ENCODE peak calls at places on chromosomes 5 and 9, in four cellular contexts. P, E, T and N are unnamed samples.

GRCh38 chr5:68215888-68216736 is 556 bp downstream of the PIK3R1 start:
- DNase-seq in T (peak), E (peak), P (no peak), N (peak)

GRCh38 chr9:6870650-6871477 is 113.1 kb downstream of the KDM4C start:
- DNase-seq in P (no peak), T (peak), E (no peak), N (no peak)

GRCh38 chr5:175749591-175749990 is 91.7 kb downstream of the HRH2 start:
- DNase-seq in T (no peak), P (no peak), E (no peak), N (no peak)

GRCh38 chr5:82332889-82333619 is 54.9 kb upstream of the RPS23 start:
- DNase-seq in E (no peak), P (no peak), T (no peak), N (no peak)

GRCh38 chr5:97534166-97534565 is 351.1 kb upstream of the RIOK2 start:
- DNase-seq in E (peak), T (peak), P (no peak), N (peak)

GRCh38 chr5:53479045-53479655 is 1.3 kb upstream of the FST start:
- DNase-seq in P (no peak), T (peak), E (no peak), N (no peak)

GRCh38 chr9:87276327-87276841 is 221.3 kb upstream of the DAPK1 start:
- DNase-seq in E (no peak), P (peak), T (no peak), N (no peak)

GRCh38 chr5:83322273-83322924 is 149.1 kb upstream of the VCAN start:
- DNase-seq in E (no peak), P (no peak), T (no peak), N (no peak)

GRCh38 chr9:111926421-111926875 is 29.8 kb downstream of the UGCG start:
- DNase-seq in P (peak), T (no peak), E (no peak), N (no peak)

GRCh38 chr5:126778675-126779403 is 1.9 kb downstream of the LMNB1 start:
- DNase-seq in T (no peak), E (no peak), P (no peak), N (no peak)

GRCh38 chr5:177403826-177404640 is 3.6 kb upstream of the PFN3 start:
- DNase-seq in E (peak), T (no peak), P (no peak), N (peak)

GRCh38 chr9:127154003-127154389 is 31.6 kb upstream of the ANGPTL2 start:
- DNase-seq in P (no peak), T (no peak), E (no peak), N (no peak)

GRCh38 chr5:7261049-7261448 is 134.9 kb upstream of the ADCY2 start:
- DNase-seq in E (peak), P (no peak), T (peak), N (peak)

GRCh38 chr9:125544988-125545651 is 161.9 kb downstream of the MAPKAP1 start:
- DNase-seq in P (no peak), E (no peak), T (no peak), N (no peak)

GRCh38 chr5:173281910-173282309 is 46.3 kb downstream of the STC2 start:
- DNase-seq in E (no peak), T (no peak), P (no peak), N (peak)

GRCh38 chr9:109584205-109584604 is 86.1 kb upstream of the PTPN3 start:
- DNase-seq in P (no peak), T (no peak), E (no peak), N (no peak)

GRCh38 chr5:109062669-109063068 is 315.0 kb downstream of the FER start:
- DNase-seq in T (no peak), P (no peak), E (no peak), N (no peak)

GRCh38 chr9:4320021-4320420 is 20.2 kb upstream of the GLIS3 start:
- DNase-seq in P (no peak), T (no peak), E (no peak), N (no peak)

GRCh38 chr5:56649569-56649968 is 165.8 kb upstream of the MAP3K1 start:
- DNase-seq in E (no peak), T (no peak), P (no peak), N (no peak)

GRCh38 chr5:109701252-109701651 is 11.5 kb downstream of the MAN2A1 start:
- DNase-seq in T (no peak), P (no peak), E (no peak), N (no peak)

GRCh38 chr5:1751026-1751863 is 48.4 kb downstream of the MRPL36 start:
- DNase-seq in E (no peak), T (no peak), P (no peak), N (no peak)

GRCh38 chr5:93583799-93584530 is 943 bp downstream of the NR2F1 start:
- DNase-seq in E (no peak), T (peak), P (no peak), N (no peak)

GRCh38 chr5:76475358-76475757 is 72.3 kb downstream of the IQGAP2 start:
- DNase-seq in P (no peak), T (no peak), E (no peak), N (no peak)

GRCh38 chr9:127598839-127599549 is 13.1 kb upstream of the STXBP1 start:
- DNase-seq in T (no peak), E (no peak), P (no peak), N (no peak)

GRCh38 chr5:127299678-127300077 is 9.1 kb downstream of the MEGF10 start:
- DNase-seq in P (no peak), T (no peak), E (no peak), N (no peak)

GRCh38 chr5:126309860-126310259 is 113.3 kb upstream of the GRAMD2B start:
- DNase-seq in E (no peak), P (no peak), T (no peak), N (no peak)

GRCh38 chr5:165495829-165496380 is 1990.5 kb downstream of the MAT2B start:
- DNase-seq in P (no peak), E (no peak), T (no peak), N (no peak)

GRCh38 chr9:125956102-125956501 is 208.9 kb downstream of the PBX3 start:
- DNase-seq in E (no peak), P (no peak), T (no peak), N (no peak)

GRCh38 chr5:140240987-140241706 is 61.8 kb downstream of the PFDN1 start:
- DNase-seq in E (peak), P (no peak), T (peak), N (peak)

GRCh38 chr9:21317956-21318923 is 13.1 kb upstream of the IFNA5 start:
- DNase-seq in P (no peak), T (peak), E (no peak), N (peak)

GRCh38 chr5:34959323-34959722 is 30.0 kb downstream of the DNAJC21 start:
- DNase-seq in T (no peak), P (peak), E (no peak), N (no peak)

GRCh38 chr5:121188849-121189248 is 662.8 kb upstream of the FTMT start:
- DNase-seq in T (no peak), E (no peak), P (no peak), N (no peak)

DNA sequence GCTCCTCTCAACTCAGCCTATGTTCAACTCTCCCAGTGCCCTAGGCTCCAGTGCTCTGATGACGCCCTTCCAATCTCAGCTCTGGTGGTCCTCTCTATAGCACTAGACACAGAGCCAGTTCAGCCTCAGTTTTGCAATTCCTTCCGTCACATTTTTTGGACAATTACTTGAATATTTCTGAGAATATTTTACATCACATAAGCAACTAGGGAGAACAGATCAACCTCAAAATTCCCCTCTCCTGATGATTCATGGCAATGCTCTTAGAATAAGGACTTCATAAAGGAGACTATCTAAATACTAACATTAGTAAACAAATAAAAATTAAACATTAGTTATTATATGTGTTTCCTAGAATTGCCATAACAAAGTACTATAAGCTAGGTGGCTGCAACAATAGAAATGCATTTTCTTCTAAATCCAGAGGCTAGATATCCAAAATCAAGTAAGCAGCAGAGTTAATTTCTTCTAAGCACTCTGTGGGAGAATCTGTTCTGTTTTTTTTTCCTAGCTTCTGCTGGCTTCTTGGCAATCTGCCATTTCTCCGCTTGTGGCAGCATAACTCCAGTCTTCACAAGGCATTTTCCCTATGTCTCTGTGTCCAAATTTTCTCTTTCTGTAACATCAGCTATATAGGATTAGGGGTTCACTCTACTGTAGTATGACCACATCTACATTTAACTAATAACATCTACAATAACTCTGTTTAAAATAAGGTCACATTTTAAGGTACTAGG is 661.9 kb upstream of the FTMT start:
- DNase-seq in P (no peak), T (no peak), E (no peak), N (peak)
- TF ChIP-seq FOXM1 in P (no peak), T (no peak), E (no peak), N (no peak)

DNA sequence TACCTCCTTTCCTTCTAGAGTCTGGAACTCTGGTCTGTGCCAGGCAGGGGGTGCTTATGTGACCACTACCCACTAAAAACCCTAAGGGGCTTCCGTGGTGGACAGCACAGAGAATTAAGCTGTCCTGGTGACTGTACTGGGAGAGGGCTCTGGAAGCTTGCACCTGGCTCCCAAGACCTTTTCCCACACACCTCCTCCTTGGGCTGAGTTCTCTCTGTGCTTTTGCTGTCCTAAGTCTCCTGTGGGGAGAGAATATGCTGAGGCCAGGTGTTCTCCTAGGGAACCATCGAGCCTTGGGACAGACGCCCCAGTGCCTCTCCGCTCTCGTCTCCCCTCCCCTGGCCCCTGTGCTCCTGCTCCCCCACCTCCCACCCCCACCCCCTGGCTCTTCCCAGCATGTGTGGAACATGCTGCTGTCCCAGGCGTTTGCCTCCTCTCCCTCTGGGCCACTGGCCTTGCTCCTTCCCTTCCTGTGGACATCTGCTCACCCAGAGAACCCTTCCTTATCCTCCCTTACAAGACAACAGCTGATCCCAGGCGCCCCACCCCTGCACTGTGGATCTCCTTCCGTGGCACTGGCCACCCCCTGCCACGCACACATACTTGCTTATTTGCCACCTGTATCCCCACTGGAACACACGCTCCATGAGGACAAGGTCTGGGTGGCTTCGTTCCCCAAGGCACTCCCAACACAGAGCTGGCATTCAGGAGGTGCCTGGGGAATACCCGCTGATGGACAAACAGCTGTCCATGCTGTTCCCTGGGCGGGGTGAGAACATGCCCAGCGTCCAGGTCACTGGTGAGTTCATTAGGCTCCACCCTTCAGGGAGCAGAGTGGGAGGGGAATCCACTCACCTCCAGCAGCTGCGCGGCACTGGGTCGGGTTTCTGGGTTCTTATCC is 83.0 kb downstream of the STK10 start:
- DNase-seq in T (no peak), E (no peak), P (no peak), N (no peak)
- TF ChIP-seq FOXK2 in T (no peak), E (no peak), P (no peak), N (no peak)

DNA sequence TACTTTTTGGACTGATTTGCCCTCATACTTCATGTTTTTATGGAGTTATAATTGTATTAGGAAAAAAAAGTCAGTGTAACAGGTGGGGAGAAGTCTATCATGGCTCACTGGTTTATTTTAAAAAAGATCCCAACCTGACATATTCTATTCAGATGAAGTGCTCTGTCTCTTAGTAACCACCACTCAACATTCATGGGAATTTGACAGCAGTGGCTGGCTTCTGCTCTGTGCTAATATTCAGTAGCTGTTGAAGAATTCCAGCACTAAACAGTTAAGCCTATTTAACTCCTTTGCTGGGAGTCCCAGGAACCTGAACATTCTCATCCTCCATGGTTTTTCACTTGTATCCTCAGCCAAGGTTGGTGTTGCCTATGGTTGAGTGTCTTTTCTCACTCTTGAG is 23.1 kb downstream of the CMYA5 start:
- DNase-seq in P (no peak), E (no peak), T (no peak), N (no peak)
- TF ChIP-seq BHLHE40 in P (no peak), E (no peak), T (no peak), N (no peak)

GRCh38 chr5:45532826-45533624 is 163.2 kb downstream of the HCN1 start:
- DNase-seq in P (no peak), E (no peak), T (no peak), N (no peak)
- TF ChIP-seq FOXM1 in P (no peak), E (no peak), T (no peak), N (no peak)

GRCh38 chr5:167720201-167720600 is 571.2 kb upstream of the WWC1 start:
- DNase-seq in T (no peak), E (no peak), P (no peak), N (no peak)
- TF ChIP-seq FOXK2 in T (no peak), E (no peak), P (no peak), N (no peak)

GRCh38 chr5:122500245-122501086 is 188.4 kb downstream of the SNCAIP start:
- DNase-seq in P (no peak), E (peak), T (peak), N (peak)
- TF ChIP-seq BHLHE40 in P (no peak), E (no peak), T (no peak), N (no peak)

DNA sequence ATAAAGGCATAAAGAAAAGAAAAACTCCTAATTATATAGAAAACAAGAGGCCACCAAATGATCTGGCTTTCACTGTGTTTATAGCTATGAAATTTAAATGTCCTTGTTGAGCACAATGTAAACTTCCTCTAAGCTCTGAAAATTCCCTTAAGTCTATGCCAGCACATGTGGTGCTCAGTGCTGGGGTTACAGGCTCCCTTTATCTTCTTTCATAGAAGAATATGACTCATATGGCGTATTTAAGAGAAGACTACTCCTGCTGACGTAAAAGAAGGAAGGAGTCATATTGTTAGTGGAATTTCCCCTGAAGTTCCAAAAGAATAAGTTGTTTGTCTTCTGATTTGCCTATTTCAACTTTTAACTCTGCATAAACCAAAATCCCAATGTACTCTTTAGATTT is 30.4 kb downstream of the RNF145 start:
- DNase-seq in P (peak), T (peak), E (peak), N (no peak)
- TF ChIP-seq FOXM1 in P (peak), T (no peak), E (no peak), N (no peak)

GRCh38 chr5:135814254-135814653 is 20.2 kb upstream of the SLC25A48 start:
- DNase-seq in T (no peak), P (no peak), E (no peak), N (no peak)

GRCh38 chr5:135813758-135814157 is 20.7 kb upstream of the SLC25A48 start:
- DNase-seq in E (no peak), T (no peak), P (no peak), N (no peak)

GRCh38 chr5:135811007-135811406 is 23.5 kb upstream of the SLC25A48 start:
- DNase-seq in E (no peak), P (no peak), T (no peak), N (no peak)

GRCh38 chr5:135810188-135810943 is 24.1 kb upstream of the SLC25A48 start:
- DNase-seq in T (no peak), E (no peak), P (no peak), N (no peak)
- TF ChIP-seq FOXK2 in T (no peak), E (no peak), P (no peak), N (no peak)